ENCODE peak calls at places on chromosome 1, in four cellular contexts. One of them, this sample, is unnamed.

GRCh38 chr1:27348861-27349783 is 7.3 kb downstream of the SYTL1 start:
- DNase-seq in D721Med: no peak
- DNase-seq in sigmoid colon: no peak
- DNase-seq in progenitor cell of endocrine pancreas: no peak
- DNase-seq in this sample: no peak

GRCh38 chr1:185159966-185160365 is 3.0 kb downstream of the SWT1 start:
- DNase-seq in D721Med: no peak
- DNase-seq in sigmoid colon: no peak
- DNase-seq in progenitor cell of endocrine pancreas: no peak
- DNase-seq in this sample: peak

GRCh38 chr1:173914366-173914871 is 2.7 kb downstream of the SERPINC1 start:
- DNase-seq in D721Med: no peak
- DNase-seq in sigmoid colon: no peak
- DNase-seq in progenitor cell of endocrine pancreas: no peak
- DNase-seq in this sample: no peak

GRCh38 chr1:115193429-115193828 is 104.1 kb upstream of the TSPAN2 start:
- DNase-seq in D721Med: no peak
- DNase-seq in sigmoid colon: no peak
- DNase-seq in progenitor cell of endocrine pancreas: no peak
- DNase-seq in this sample: no peak

GRCh38 chr1:17282836-17283235 is 25.2 kb upstream of the PADI4 start:
- DNase-seq in D721Med: no peak
- DNase-seq in sigmoid colon: no peak
- DNase-seq in progenitor cell of endocrine pancreas: no peak
- DNase-seq in this sample: no peak

GRCh38 chr1:55816456-55816794 is 601.3 kb upstream of the USP24 start:
- DNase-seq in D721Med: no peak
- DNase-seq in sigmoid colon: no peak
- DNase-seq in progenitor cell of endocrine pancreas: no peak
- DNase-seq in this sample: peak

GRCh38 chr1:67441183-67441582 is 11.0 kb upstream of the SERBP1 start:
- DNase-seq in D721Med: no peak
- DNase-seq in sigmoid colon: peak
- DNase-seq in progenitor cell of endocrine pancreas: no peak
- DNase-seq in this sample: no peak

GRCh38 chr1:3597599-3597964 is 13.7 kb downstream of the MEGF6 start:
- DNase-seq in D721Med: no peak
- DNase-seq in sigmoid colon: no peak
- DNase-seq in progenitor cell of endocrine pancreas: no peak
- DNase-seq in this sample: peak

GRCh38 chr1:208944981-208945451 is 638.5 kb upstream of the CAMK1G start:
- DNase-seq in D721Med: no peak
- DNase-seq in sigmoid colon: no peak
- DNase-seq in progenitor cell of endocrine pancreas: no peak
- DNase-seq in this sample: no peak

GRCh38 chr1:190564117-190564516 is 86.5 kb upstream of the BRINP3 start:
- DNase-seq in D721Med: no peak
- DNase-seq in sigmoid colon: no peak
- DNase-seq in progenitor cell of endocrine pancreas: no peak
- DNase-seq in this sample: no peak

GRCh38 chr1:212437179-212437798 is 4.6 kb downstream of the NENF start:
- DNase-seq in D721Med: no peak
- DNase-seq in sigmoid colon: no peak
- DNase-seq in progenitor cell of endocrine pancreas: no peak
- DNase-seq in this sample: no peak

GRCh38 chr1:241658081-241658793 is 6.2 kb downstream of the WDR64 start:
- DNase-seq in D721Med: no peak
- DNase-seq in sigmoid colon: no peak
- DNase-seq in progenitor cell of endocrine pancreas: no peak
- DNase-seq in this sample: no peak

GRCh38 chr1:210669951-210670350 is 341.2 kb downstream of the HHAT start:
- DNase-seq in D721Med: no peak
- DNase-seq in sigmoid colon: no peak
- DNase-seq in progenitor cell of endocrine pancreas: no peak
- DNase-seq in this sample: no peak

GRCh38 chr1:14842361-14842760 is 243.9 kb downstream of the KAZN start:
- DNase-seq in D721Med: no peak
- DNase-seq in sigmoid colon: no peak
- DNase-seq in progenitor cell of endocrine pancreas: no peak
- DNase-seq in this sample: no peak

GRCh38 chr1:96927125-96927524 is 205.5 kb downstream of the PTBP2 start:
- DNase-seq in D721Med: no peak
- DNase-seq in sigmoid colon: no peak
- DNase-seq in progenitor cell of endocrine pancreas: no peak
- DNase-seq in this sample: no peak

GRCh38 chr1:224594360-224594759 is 21.8 kb upstream of the CNIH3 start:
- DNase-seq in D721Med: no peak
- DNase-seq in sigmoid colon: no peak
- DNase-seq in progenitor cell of endocrine pancreas: no peak
- DNase-seq in this sample: no peak

GRCh38 chr1:244709076-244709475 is 56.1 kb downstream of the DESI2 start:
- DNase-seq in D721Med: no peak
- DNase-seq in sigmoid colon: no peak
- DNase-seq in progenitor cell of endocrine pancreas: no peak
- DNase-seq in this sample: no peak

GRCh38 chr1:244710474-244711062 is 57.6 kb downstream of the DESI2 start:
- DNase-seq in D721Med: no peak
- DNase-seq in sigmoid colon: no peak
- DNase-seq in progenitor cell of endocrine pancreas: no peak
- DNase-seq in this sample: no peak

GRCh38 chr1:244709491-244710368 is 56.8 kb downstream of the DESI2 start:
- DNase-seq in D721Med: no peak
- DNase-seq in sigmoid colon: no peak
- DNase-seq in progenitor cell of endocrine pancreas: no peak
- DNase-seq in this sample: no peak

GRCh38 chr1:244713329-244713728 is 60.4 kb downstream of the DESI2 start:
- DNase-seq in D721Med: no peak
- DNase-seq in sigmoid colon: no peak
- DNase-seq in progenitor cell of endocrine pancreas: no peak
- DNase-seq in this sample: no peak

DNA sequence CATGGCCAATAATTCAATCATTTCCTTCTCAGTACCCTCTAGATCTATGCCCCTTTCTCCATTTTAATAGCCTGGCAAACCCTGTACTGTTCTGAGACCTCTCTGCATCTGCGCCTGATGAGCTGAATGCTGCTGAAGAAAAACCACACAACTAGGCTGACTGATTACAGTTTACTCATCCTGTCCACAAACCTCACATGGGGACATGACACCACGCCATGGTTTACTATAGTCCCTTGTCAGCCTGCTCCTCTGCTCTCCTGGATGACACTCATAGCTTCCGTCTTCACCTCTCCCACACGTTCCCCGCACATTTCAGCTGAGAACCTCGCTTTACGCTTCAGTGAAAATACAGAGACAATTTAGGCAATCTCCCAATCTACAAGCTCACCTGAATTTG is 59.7 kb downstream of the DESI2 start:
- DNase-seq in D721Med: no peak
- DNase-seq in sigmoid colon: no peak
- DNase-seq in progenitor cell of endocrine pancreas: no peak
- DNase-seq in this sample: no peak
- TF ChIP-seq CTCF in D721Med: no peak
- TF ChIP-seq CTCF in sigmoid colon: no peak
- TF ChIP-seq CTCF in progenitor cell of endocrine pancreas: no peak
- TF ChIP-seq CTCF in this sample: no peak

GRCh38 chr1:13540871-13541270 is 27.1 kb upstream of the LRRC38 start:
- DNase-seq in D721Med: no peak
- DNase-seq in sigmoid colon: peak
- DNase-seq in progenitor cell of endocrine pancreas: no peak
- DNase-seq in this sample: no peak

GRCh38 chr1:13546791-13547190 is 33.0 kb upstream of the LRRC38 start:
- DNase-seq in D721Med: no peak
- DNase-seq in sigmoid colon: peak
- DNase-seq in progenitor cell of endocrine pancreas: no peak
- DNase-seq in this sample: no peak

GRCh38 chr1:13541435-13542215 is 27.8 kb upstream of the LRRC38 start:
- DNase-seq in D721Med: no peak
- DNase-seq in sigmoid colon: no peak
- DNase-seq in progenitor cell of endocrine pancreas: no peak
- DNase-seq in this sample: no peak

GRCh38 chr1:13543451-13543911 is 29.7 kb upstream of the LRRC38 start:
- DNase-seq in D721Med: no peak
- DNase-seq in sigmoid colon: no peak
- DNase-seq in progenitor cell of endocrine pancreas: no peak
- DNase-seq in this sample: no peak

DNA sequence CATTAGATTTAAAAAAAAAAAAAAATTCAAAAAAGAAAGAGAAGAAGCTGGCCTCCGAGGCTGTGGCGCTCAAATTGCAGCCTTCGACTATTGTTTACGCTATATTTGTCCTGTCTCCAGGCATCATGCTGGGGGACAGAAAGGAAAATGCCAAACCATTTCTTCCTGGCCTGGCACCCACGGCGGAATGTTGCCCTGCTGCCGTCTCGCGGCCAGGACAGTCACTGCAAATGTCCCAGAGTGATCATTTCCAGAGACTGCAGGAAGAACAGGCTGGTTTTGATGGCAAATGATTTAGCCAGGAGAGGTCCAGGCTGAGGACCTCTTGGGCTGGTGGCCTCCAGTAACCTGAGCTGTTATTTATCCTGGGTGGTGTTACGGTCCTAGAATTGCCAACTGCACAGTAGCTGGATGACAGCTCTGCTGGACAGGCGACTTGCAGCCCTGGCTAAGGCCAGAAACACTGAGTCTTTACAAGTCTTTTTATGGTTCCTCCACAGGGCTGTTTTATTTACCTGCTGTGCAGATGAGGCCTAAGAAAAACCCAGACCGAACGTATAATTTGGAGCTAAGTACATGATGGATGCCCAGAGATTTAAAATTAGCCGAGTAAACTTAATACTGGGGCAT is 30.2 kb upstream of the LRRC38 start:
- DNase-seq in D721Med: no peak
- DNase-seq in sigmoid colon: peak
- DNase-seq in progenitor cell of endocrine pancreas: no peak
- DNase-seq in this sample: no peak
- TF ChIP-seq CTCF in D721Med: peak
- TF ChIP-seq CTCF in sigmoid colon: peak
- TF ChIP-seq CTCF in progenitor cell of endocrine pancreas: peak
- TF ChIP-seq CTCF in this sample: peak

GRCh38 chr1:183957216-183957830 is 80.2 kb downstream of the COLGALT2 start:
- DNase-seq in D721Med: no peak
- DNase-seq in sigmoid colon: no peak
- DNase-seq in progenitor cell of endocrine pancreas: no peak
- DNase-seq in this sample: no peak

GRCh38 chr1:183953031-183953430 is 84.5 kb downstream of the COLGALT2 start:
- DNase-seq in D721Med: no peak
- DNase-seq in sigmoid colon: no peak
- DNase-seq in progenitor cell of endocrine pancreas: no peak
- DNase-seq in this sample: no peak

GRCh38 chr1:183954496-183954895 is 83.0 kb downstream of the COLGALT2 start:
- DNase-seq in D721Med: no peak
- DNase-seq in sigmoid colon: no peak
- DNase-seq in progenitor cell of endocrine pancreas: no peak
- DNase-seq in this sample: no peak

GRCh38 chr1:183958958-183959357 is 78.6 kb downstream of the COLGALT2 start:
- DNase-seq in D721Med: no peak
- DNase-seq in sigmoid colon: no peak
- DNase-seq in progenitor cell of endocrine pancreas: no peak
- DNase-seq in this sample: no peak

DNA sequence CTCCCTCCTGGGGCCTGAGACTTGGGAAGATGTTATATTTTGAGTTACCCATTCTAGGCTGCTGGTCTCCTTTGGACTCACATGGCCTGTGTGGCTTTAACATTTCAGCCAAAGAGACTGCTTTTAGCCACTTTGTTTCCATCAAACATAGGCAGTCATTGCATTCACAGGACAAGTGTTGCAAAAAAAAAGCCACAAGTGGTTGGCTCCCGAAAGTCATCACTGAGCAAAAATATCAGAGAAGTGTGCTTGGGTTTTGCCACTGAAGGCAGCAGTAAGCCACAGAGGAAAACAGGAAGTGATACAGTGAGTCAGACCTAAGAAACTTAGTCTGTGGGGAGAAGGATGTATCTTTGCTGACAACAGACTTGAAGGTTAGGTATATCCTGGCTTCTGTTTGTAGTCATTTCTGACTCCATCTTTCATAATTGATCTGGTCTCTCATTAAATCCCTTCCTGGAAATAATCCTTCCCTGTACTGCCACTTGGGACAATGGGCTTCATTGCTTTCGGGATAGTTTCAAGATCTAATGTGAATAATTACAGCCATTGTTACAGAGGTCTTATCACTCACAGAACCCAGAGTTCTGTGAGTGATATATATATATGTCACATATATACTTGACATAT is 80.9 kb downstream of the COLGALT2 start:
- DNase-seq in D721Med: no peak
- DNase-seq in sigmoid colon: no peak
- DNase-seq in progenitor cell of endocrine pancreas: no peak
- DNase-seq in this sample: peak
- TF ChIP-seq CTCF in D721Med: no peak
- TF ChIP-seq CTCF in sigmoid colon: no peak
- TF ChIP-seq CTCF in progenitor cell of endocrine pancreas: no peak
- TF ChIP-seq CTCF in this sample: peak

GRCh38 chr1:36159614-36160387 is 3.8 kb downstream of the MAP7D1 start:
- DNase-seq in D721Med: no peak
- DNase-seq in sigmoid colon: no peak
- DNase-seq in progenitor cell of endocrine pancreas: no peak
- DNase-seq in this sample: no peak

GRCh38 chr1:36156329-36157114 is 562 bp downstream of the MAP7D1 start:
- DNase-seq in D721Med: peak
- DNase-seq in sigmoid colon: peak
- DNase-seq in progenitor cell of endocrine pancreas: peak
- DNase-seq in this sample: peak

GRCh38 chr1:36157115-36157903 is 1.3 kb downstream of the MAP7D1 start:
- DNase-seq in D721Med: no peak
- DNase-seq in sigmoid colon: no peak
- DNase-seq in progenitor cell of endocrine pancreas: no peak
- DNase-seq in this sample: no peak

GRCh38 chr1:36160388-36160948 is 4.5 kb downstream of the MAP7D1 start:
- DNase-seq in D721Med: no peak
- DNase-seq in sigmoid colon: no peak
- DNase-seq in progenitor cell of endocrine pancreas: no peak
- DNase-seq in this sample: no peak

DNA sequence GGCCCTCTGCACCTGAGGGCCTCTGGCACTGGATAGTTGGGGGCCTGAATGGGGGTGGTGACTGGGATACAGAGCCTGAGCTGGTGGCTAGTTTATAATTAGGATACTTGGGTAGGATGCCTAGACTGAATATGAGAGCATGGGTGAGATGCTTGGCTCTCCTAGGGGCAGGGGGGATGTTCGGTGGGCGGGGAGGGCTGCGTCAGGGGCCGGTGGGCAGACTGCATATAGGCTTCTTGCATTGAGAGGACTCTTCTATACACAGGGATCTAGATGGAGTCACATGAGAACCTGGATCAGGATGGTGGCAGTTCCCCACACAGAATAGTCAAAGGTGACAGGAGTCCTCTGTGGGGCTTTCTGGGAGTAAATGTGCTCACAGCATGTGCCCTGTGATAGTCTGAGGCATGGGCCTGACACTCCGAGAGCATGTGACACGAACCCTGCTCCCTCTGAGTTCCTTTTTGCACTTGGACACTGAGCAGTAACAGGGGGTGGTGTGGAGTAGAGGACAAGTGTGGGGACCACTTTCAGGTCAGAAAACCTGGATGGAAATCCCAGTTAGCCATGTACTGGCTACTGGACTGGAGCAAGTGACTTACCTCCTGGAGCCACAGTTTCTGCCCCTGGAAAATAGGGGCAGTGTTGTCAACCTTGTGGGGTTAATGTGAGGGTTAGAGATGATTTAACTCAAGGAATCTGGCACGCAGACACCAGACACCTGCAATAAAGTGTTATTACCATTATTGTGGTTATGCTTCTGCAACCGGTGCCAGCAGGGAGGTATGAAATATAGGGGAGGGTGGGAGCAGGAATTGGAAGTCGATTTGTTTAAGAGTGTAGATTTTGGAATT is 2.2 kb downstream of the MAP7D1 start:
- DNase-seq in D721Med: no peak
- DNase-seq in sigmoid colon: no peak
- DNase-seq in progenitor cell of endocrine pancreas: no peak
- DNase-seq in this sample: no peak
- TF ChIP-seq CTCF in D721Med: no peak
- TF ChIP-seq CTCF in sigmoid colon: no peak
- TF ChIP-seq CTCF in progenitor cell of endocrine pancreas: no peak
- TF ChIP-seq CTCF in this sample: no peak